ENCODE peak calls at places on chromosomes 5 and 9, in four cellular contexts. One of them, this sample, is unnamed.
A peak's percentile ranks its signal among the peaks of the same experiment; 100 is the strongest.

GRCh38 chr9:78860806-78861475 is 564.0 kb downstream of the PSAT1 start:
- DNase-seq in WTC11: no peak
- DNase-seq in ELF-1: no peak
- DNase-seq in caudate nucleus: no peak
- DNase-seq in this sample: no peak

GRCh38 chr9:108443741-108444140 is 412.0 kb downstream of the ACTL7B start:
- DNase-seq in WTC11: no peak
- DNase-seq in ELF-1: no peak
- DNase-seq in caudate nucleus: no peak
- DNase-seq in this sample: no peak

GRCh38 chr9:23887781-23888180 is 61.7 kb upstream of the ELAVL2 start:
- DNase-seq in WTC11: no peak
- DNase-seq in ELF-1: no peak
- DNase-seq in caudate nucleus: no peak
- DNase-seq in this sample: no peak

GRCh38 chr9:136532799-136533774 is 12.8 kb downstream of the NOTCH1 start:
- DNase-seq in WTC11: no peak
- DNase-seq in ELF-1: no peak
- DNase-seq in caudate nucleus: no peak
- DNase-seq in this sample: no peak

GRCh38 chr9:121699271-121700164 is 48.1 kb downstream of the DAB2IP start:
- DNase-seq in WTC11: peak; percentile 66
- DNase-seq in ELF-1: no peak
- DNase-seq in caudate nucleus: peak; percentile 42
- DNase-seq in this sample: peak; percentile 68

GRCh38 chr5:134097221-134097620 is 17.3 kb upstream of the TCF7 start:
- DNase-seq in WTC11: no peak
- DNase-seq in ELF-1: no peak
- DNase-seq in caudate nucleus: no peak
- DNase-seq in this sample: no peak

GRCh38 chr5:82406200-82406773 is 128.1 kb upstream of the RPS23 start:
- DNase-seq in WTC11: no peak
- DNase-seq in ELF-1: peak; percentile 78
- DNase-seq in caudate nucleus: no peak
- DNase-seq in this sample: no peak

GRCh38 chr5:109907751-109908150 is 218.0 kb downstream of the MAN2A1 start:
- DNase-seq in WTC11: no peak
- DNase-seq in ELF-1: no peak
- DNase-seq in caudate nucleus: no peak
- DNase-seq in this sample: no peak

GRCh38 chr9:125631391-125632085 is 75.5 kb downstream of the MAPKAP1 start:
- DNase-seq in WTC11: no peak
- DNase-seq in ELF-1: peak; percentile 39
- DNase-seq in caudate nucleus: no peak
- DNase-seq in this sample: no peak

This sample was measured in frontal cortex.